ENCODE peak calls at places on chromosomes 4 and X, in eight cellular contexts. V is GM23248; O is stimulated activated CD4-positive, alpha-beta T cell treated with anti-CD3 and anti-CD28 coated beads, Interleukin-4, amount 100 ng/mL, for 4 hours; L is NCI-H748 treated with DMSO at 0.1 percent for 48 hours; P is fibroblast of the conjunctiva; R is type B pancreatic cell; W is GM13977; M is immature natural killer cell. C is an unnamed sample.

GRCh38 chr4:5238106-5238505 is 186.8 kb downstream of the STK32B start:
- DNase-seq in W (no peak), M (no peak), P (no peak), O (no peak), V (peak), R (no peak), L (no peak), C (no peak)

GRCh38 chr4:96993528-96993927 is 1149.7 kb downstream of the STPG2 start:
- DNase-seq in L (no peak), M (no peak), O (no peak), R (no peak), V (no peak), P (no peak), W (no peak), C (no peak)

GRCh38 chr4:54176202-54176601 is 52.9 kb upstream of the PDGFRA start:
- DNase-seq in L (no peak), W (no peak), R (no peak), M (no peak), P (no peak), O (no peak), V (no peak), C (no peak)

GRCh38 chr4:84455697-84456096 is 43.4 kb downstream of the NKX6-1 start:
- DNase-seq in V (peak), R (no peak), P (no peak), L (no peak), W (no peak), M (no peak), O (no peak), C (no peak)

GRCh38 chr4:1405636-1406415 is 416 bp downstream of the NKX1-1 start:
- DNase-seq in O (no peak), W (peak), P (no peak), R (no peak), V (no peak), M (no peak), L (no peak), C (no peak)

GRCh38 chrX:40087574-40088298 is 10.0 kb downstream of the BCOR start:
- DNase-seq in M (no peak), P (no peak), R (no peak), V (no peak), W (no peak), L (no peak), O (no peak), C (no peak)

GRCh38 chr4:3306465-3306864 is 13.6 kb downstream of the RGS12 start:
- DNase-seq in W (no peak), O (no peak), L (no peak), V (no peak), M (no peak), P (no peak), R (peak), C (no peak)

GRCh38 chr4:1380368-1381151 is 25.7 kb downstream of the NKX1-1 start:
- DNase-seq in L (no peak), O (no peak), V (no peak), W (no peak), R (no peak), P (no peak), M (no peak), C (no peak)

GRCh38 chr4:106546380-106546779 is 177.8 kb upstream of the GIMD1 start:
- DNase-seq in V (no peak), W (no peak), R (no peak), L (no peak), O (no peak), P (no peak), M (no peak), C (no peak)

GRCh38 chrX:137427061-137427778 is 138.7 kb upstream of the ZIC3 start:
- DNase-seq in V (no peak), L (peak), O (no peak), W (no peak), P (no peak), M (no peak), R (no peak), C (no peak)

GRCh38 chr4:145075742-145076472 is 22.1 kb downstream of the ANAPC10 start:
- DNase-seq in P (no peak), R (no peak), M (no peak), W (no peak), L (no peak), O (no peak), V (no peak), C (no peak)

GRCh38 chr4:175770555-175770954 is 41.5 kb downstream of the GPM6A start:
- DNase-seq in M (no peak), O (no peak), R (no peak), P (no peak), V (peak), W (no peak), L (peak), C (no peak)

GRCh38 chrX:386239-386767 is 404 bp downstream of the PPP2R3B start:
- DNase-seq in L (no peak), W (peak), V (peak), R (no peak), M (no peak), O (peak), P (no peak), C (no peak)

GRCh38 chr4:12421364-12421763 is 992.7 kb upstream of the HS3ST1 start:
- DNase-seq in L (no peak), W (no peak), R (no peak), M (no peak), O (no peak), P (no peak), V (no peak), C (no peak)

GRCh38 chr4:10461850-10462400 is 4.7 kb upstream of the ZNF518B start:
- DNase-seq in M (no peak), P (no peak), O (no peak), W (no peak), V (no peak), L (no peak), R (no peak), C (no peak)

GRCh38 chr4:31081375-31081774 is 361.2 kb downstream of the PCDH7 start:
- DNase-seq in R (no peak), P (peak), V (peak), M (no peak), W (no peak), L (no peak), O (no peak), C (no peak)

GRCh38 chr4:145988628-145989027 is 50.0 kb upstream of the ZNF827 start:
- DNase-seq in L (peak), P (no peak), O (no peak), R (no peak), V (no peak), M (no peak), W (no peak), C (no peak)

GRCh38 chr4:38495481-38495880 is 168.5 kb upstream of the KLF3 start:
- DNase-seq in W (no peak), O (no peak), P (no peak), L (no peak), R (no peak), M (no peak), V (no peak), C (no peak)

GRCh38 chr4:167218022-167218608 is 16.2 kb downstream of the SPOCK3 start:
- DNase-seq in V (no peak), O (no peak), W (no peak), M (no peak), L (peak), R (no peak), P (no peak), C (no peak)

GRCh38 chr4:30744957-30745640 is 24.9 kb downstream of the PCDH7 start:
- DNase-seq in M (no peak), R (no peak), P (no peak), O (no peak), W (no peak), V (peak), L (no peak), C (no peak)

GRCh38 chrX:11757729-11758399 is at the start of gene MSL3:
- DNase-seq in P (peak), O (peak), R (no peak), V (peak), L (peak), M (peak), W (peak), C (no peak)

GRCh38 chrX:70262952-70263567 is 3.1 kb upstream of the P2RY4 start:
- DNase-seq in R (peak), W (peak), O (peak), L (peak), V (peak), P (peak), M (no peak), C (no peak)

C was measured in brain pericyte.